ENCODE peak calls at places on chromosomes 11 and 22, in seven cellular contexts. W is AG09319, E is DND-41, P is right lobe of liver, O is left ventricle myocardium inferior, F is neural crest cell, V is stomach. B is an unnamed sample.

GRCh38 chr22:27881404-27881803 is 37.7 kb downstream of the PITPNB start:
- DNase-seq in V (peak; percentile 40), P (no peak), O (peak; percentile 30), F (no peak), W (no peak), E (no peak), B (no peak)

GRCh38 chr11:75193711-75194110 is 42.8 kb downstream of the SLCO2B1 start:
- DNase-seq in F (no peak), O (no peak), P (peak; percentile 41), E (no peak), V (no peak), W (no peak), B (no peak)

GRCh38 chr11:27347949-27348879 is 14.8 kb downstream of the CCDC34 start:
- DNase-seq in W (no peak), O (no peak), P (no peak), E (no peak), V (no peak), F (no peak), B (no peak)

GRCh38 chr22:26395926-26396325 is 33.1 kb upstream of the ASPHD2 start:
- DNase-seq in W (no peak), P (no peak), E (no peak), O (no peak), F (no peak), V (no peak), B (no peak)

GRCh38 chr22:26642465-26643367 is 14.7 kb upstream of the MIAT start:
- DNase-seq in P (no peak), O (peak; percentile 32), F (no peak), W (no peak), E (peak; percentile 94), V (peak; percentile 39), B (no peak)

GRCh38 chr11:119029340-119030028 is 1.2 kb downstream of the SLC37A4 start:
- DNase-seq in O (no peak), P (peak; percentile 95), E (no peak), V (peak; percentile 78), F (no peak), W (no peak), B (no peak)

GRCh38 chr11:6864436-6864835 is 1.6 kb downstream of the OR10A2 start:
- DNase-seq in W (no peak), F (no peak), P (no peak), V (no peak), E (no peak), O (no peak), B (no peak)

GRCh38 chr11:73361953-73362776 is 14.0 kb upstream of the RELT start:
- DNase-seq in W (no peak), F (no peak), E (no peak), O (no peak), V (no peak), P (no peak), B (no peak)

GRCh38 chr11:8262552-8263108 is 1.0 kb downstream of the LMO1 start:
- DNase-seq in F (peak; percentile 60), W (peak; percentile 22), O (peak; percentile 37), V (peak; percentile 43), P (peak; percentile 39), E (no peak), B (no peak)

GRCh38 chr22:36775966-36776669 is at the start of gene IFT27:
- DNase-seq in E (peak; percentile 99), P (peak; percentile 100), V (peak; percentile 99), W (peak; percentile 100), O (peak; percentile 97), F (peak; percentile 90), B (peak; percentile 99)

GRCh38 chr22:25368271-25368670 is 148.8 kb downstream of the CRYBB2 start:
- DNase-seq in O (no peak), P (no peak), E (no peak), V (peak; percentile 45), F (no peak), W (peak; percentile 12), B (no peak)

GRCh38 chr11:115348404-115348803 is 155.8 kb downstream of the CADM1 start:
- DNase-seq in O (no peak), W (no peak), E (no peak), P (no peak), F (no peak), V (no peak), B (no peak)

GRCh38 chr11:105911454-105911853 is 110.6 kb downstream of the MSANTD4 start:
- DNase-seq in E (no peak), P (no peak), W (no peak), V (no peak), O (no peak), F (no peak), B (no peak)

GRCh38 chr11:833114-833791 is 501 bp downstream of the CD151 start:
- DNase-seq in V (peak; percentile 69), F (no peak), W (no peak), P (no peak), E (no peak), O (peak; percentile 73), B (no peak)

GRCh38 chr11:96139692-96140091 is 203.3 kb downstream of the MAML2 start:
- DNase-seq in E (no peak), O (no peak), V (no peak), P (no peak), F (no peak), W (no peak), B (no peak)

GRCh38 chr11:132587716-132588115 is 944.6 kb downstream of the OPCML start:
- DNase-seq in E (no peak), V (no peak), O (no peak), P (no peak), F (no peak), W (no peak), B (no peak)

GRCh38 chr11:2834893-2835767 is 50.4 kb downstream of the CDKN1C start:
- DNase-seq in W (no peak), P (no peak), O (no peak), E (no peak), F (no peak), V (no peak), B (no peak)

GRCh38 chr22:26210390-26210789 is 41.1 kb downstream of the SEZ6L start:
- DNase-seq in P (no peak), V (no peak), O (no peak), E (no peak), W (no peak), F (no peak), B (no peak)

GRCh38 chr11:128498846-128499245 is 88.5 kb downstream of the ETS1 start:
- DNase-seq in E (no peak), O (no peak), F (no peak), P (no peak), W (no peak), V (no peak), B (no peak)

GRCh38 chr22:21657020-21657360 is 8.8 kb upstream of the PPIL2 start:
- DNase-seq in E (no peak), O (no peak), P (no peak), W (no peak), F (no peak), V (no peak), B (no peak)

GRCh38 chr11:64094463-64095223 is 58.9 kb downstream of the FLRT1 start:
- DNase-seq in W (no peak), P (no peak), V (no peak), F (no peak), E (no peak), O (no peak), B (peak; percentile 89)

GRCh38 chr11:131583823-131584222 is 213.4 kb downstream of the NTM start:
- DNase-seq in O (no peak), E (no peak), P (no peak), V (no peak), W (no peak), F (no peak), B (no peak)

GRCh38 chr11:131581006-131581405 is 210.6 kb downstream of the NTM start:
- DNase-seq in V (no peak), O (no peak), P (no peak), F (no peak), E (no peak), W (no peak), B (no peak)

GRCh38 chr11:131580466-131580865 is 210.1 kb downstream of the NTM start:
- DNase-seq in F (no peak), W (no peak), V (no peak), P (no peak), E (no peak), O (no peak), B (no peak)

GRCh38 chr11:131582021-131582531 is 211.7 kb downstream of the NTM start:
- DNase-seq in E (no peak), O (no peak), W (no peak), F (no peak), P (no peak), V (no peak), B (no peak)

GRCh38 chr11:131579932-131580387 is 209.5 kb downstream of the NTM start:
- DNase-seq in V (no peak), W (peak; percentile 65), O (no peak), E (peak; percentile 44), F (peak; percentile 47), P (no peak), B (no peak)
- TF ChIP-seq CTCF in V (no peak), W (peak; percentile 84), O (peak; percentile 50), E (peak; percentile 70), F (peak; percentile 61), P (no peak), B (peak; percentile 44)

GRCh38 chr22:19271856-19272535 is 19.5 kb downstream of the CLTCL1 start:
- DNase-seq in V (no peak), E (no peak), W (no peak), F (no peak), P (peak; percentile 55), O (no peak), B (peak; percentile 13)

GRCh38 chr22:19271273-19271855 is 20.2 kb downstream of the CLTCL1 start:
- DNase-seq in P (no peak), W (no peak), F (no peak), V (no peak), O (no peak), E (no peak), B (peak; percentile 1)

GRCh38 chr22:19275104-19275503 is 16.4 kb downstream of the CLTCL1 start:
- DNase-seq in P (no peak), W (no peak), F (no peak), O (no peak), V (no peak), E (no peak), B (peak; percentile 42)

GRCh38 chr22:19266547-19267086 is 24.9 kb downstream of the CLTCL1 start:
- DNase-seq in E (no peak), F (no peak), O (no peak), W (no peak), V (no peak), P (no peak), B (no peak)

GRCh38 chr22:19270873-19271272 is 20.6 kb downstream of the CLTCL1 start:
- DNase-seq in W (no peak), O (no peak), V (no peak), E (no peak), F (no peak), P (no peak), B (peak; percentile 8)
- TF ChIP-seq CTCF in W (no peak), O (no peak), V (no peak), E (peak; percentile 24), F (no peak), P (no peak), B (no peak)

DNA sequence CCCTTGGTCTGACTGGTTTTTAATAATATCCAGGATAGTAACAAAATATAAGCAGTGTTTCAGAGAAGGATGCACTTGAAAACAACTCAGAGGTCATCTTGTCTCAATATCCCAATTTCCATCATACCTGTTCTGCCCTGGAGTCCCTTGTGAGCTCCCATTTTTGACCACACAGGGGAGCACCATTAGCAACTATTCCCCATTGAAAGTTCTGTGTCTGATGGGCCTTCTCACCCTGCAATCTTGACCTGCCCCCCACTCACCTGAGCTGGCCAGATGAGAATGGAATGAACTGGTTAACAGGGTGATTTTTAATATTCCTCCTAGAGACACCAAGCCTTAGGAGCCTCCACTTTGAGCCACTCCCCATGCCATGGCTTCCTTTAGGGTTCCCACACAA is 3.8 kb upstream of the CAPN5 start:
- DNase-seq in P (peak; percentile 43), E (no peak), O (no peak), F (no peak), W (no peak), V (no peak), B (no peak)
- TF ChIP-seq CTCF in P (peak; percentile 29), E (no peak), O (no peak), F (no peak), W (no peak), V (no peak), B (no peak)

GRCh38 chr11:89477175-89477574 is 14.0 kb downstream of the NOX4 start:
- DNase-seq in V (peak; percentile 56), P (no peak), W (no peak), F (no peak), E (no peak), O (no peak), B (no peak)
- TF ChIP-seq CTCF in V (no peak), P (no peak), W (no peak), F (no peak), E (no peak), O (no peak), B (no peak)

B was measured in osteocyte.